ENCODE peak calls at places on chromosomes 16 and 17, in nine cellular contexts. C is dorsolateral prefrontal cortex, R is cardiac muscle cell, B is GM23248, Y is lower lobe of right lung, M is uterus, Z is stomach, J is DND-41, D is cardiac fibroblast. I is an unnamed sample.

GRCh38 chr16:6374816-6375215 is 957.8 kb upstream of the RBFOX1 start:
- DNase-seq in J (no peak), R (no peak), D (no peak), M (no peak), Y (no peak), C (no peak), B (no peak), Z (no peak), I (no peak)

GRCh38 chr16:80027007-80027965 is 426.7 kb upstream of the MAF start:
- DNase-seq in J (peak; percentile 30), Z (peak; percentile 35), M (peak; percentile 50), C (no peak), Y (peak; percentile 49), B (peak; percentile 88), D (peak; percentile 33), R (peak; percentile 40), I (peak; percentile 35)

GRCh38 chr17:66602659-66603363 is 232.1 kb upstream of the CACNG5 start:
- DNase-seq in Y (no peak), Z (no peak), C (no peak), D (peak; percentile 80), J (no peak), M (no peak), R (peak; percentile 76), B (no peak), I (peak; percentile 15)

GRCh38 chr16:19289805-19290490 is 4.4 kb downstream of the CLEC19A start:
- DNase-seq in R (no peak), B (no peak), J (no peak), C (peak; percentile 5), M (no peak), Z (peak; percentile 68), Y (no peak), D (no peak), I (peak; percentile 71)

GRCh38 chr17:45222273-45222993 is 748 bp downstream of the FMNL1 start:
- DNase-seq in Z (no peak), M (no peak), C (no peak), B (no peak), Y (no peak), J (peak; percentile 68), R (no peak), D (no peak), I (no peak)

GRCh38 chr17:12386240-12386639 is 279.4 kb upstream of the MYOCD start:
- DNase-seq in J (no peak), B (no peak), Y (no peak), R (no peak), Z (no peak), D (no peak), C (no peak), M (no peak), I (no peak)

GRCh38 chr16:28288117-28288516 is 4.2 kb upstream of the SBK1 start:
- DNase-seq in D (no peak), Z (no peak), C (no peak), M (no peak), B (no peak), J (no peak), Y (no peak), R (no peak), I (no peak)

GRCh38 chr16:68921654-68922053 is 78.3 kb downstream of the TANGO6 start:
- DNase-seq in Y (no peak), C (no peak), Z (peak; percentile 38), R (peak; percentile 46), B (no peak), M (no peak), J (no peak), D (no peak), I (no peak)

GRCh38 chr17:69046130-69046807 is 14.5 kb downstream of the ABCA9 start:
- DNase-seq in Z (no peak), D (no peak), B (no peak), Y (no peak), C (no peak), R (no peak), M (no peak), J (no peak), I (no peak)

GRCh38 chr16:54934536-54935410 is 4.1 kb downstream of the IRX5 start:
- DNase-seq in R (no peak), B (peak; percentile 72), D (no peak), J (no peak), M (no peak), C (no peak), Z (no peak), Y (peak; percentile 63), I (peak; percentile 85)

GRCh38 chr16:4936181-4936990 is 562 bp downstream of the PPL start:
- DNase-seq in M (no peak), D (peak; percentile 29), J (no peak), Y (peak; percentile 75), C (no peak), B (peak; percentile 44), Z (peak; percentile 38), R (no peak), I (peak; percentile 87)

GRCh38 chr16:56610017-56610608 is 1.7 kb downstream of the MT2A start:
- DNase-seq in J (peak; percentile 50), R (peak; percentile 85), Y (peak; percentile 81), D (peak; percentile 93), Z (peak; percentile 47), M (peak; percentile 47), B (peak; percentile 96), C (no peak), I (no peak)

GRCh38 chr17:41308251-41308917 is 725 bp downstream of the KRTAP16-1 start:
- DNase-seq in B (peak; percentile 27), Y (no peak), M (no peak), D (no peak), C (peak; percentile 88), J (peak; percentile 81), R (no peak), Z (no peak), I (no peak)

GRCh38 chr16:30149250-30149885 is 26.3 kb upstream of the MAPK3 start:
- DNase-seq in R (no peak), Y (no peak), Z (no peak), D (no peak), B (peak; percentile 11), C (no peak), M (no peak), J (no peak), I (no peak)

GRCh38 chr17:72632026-72632684 is 460.3 kb downstream of the SLC39A11 start:
- DNase-seq in B (no peak), Y (no peak), M (no peak), C (no peak), D (no peak), R (no peak), Z (peak; percentile 35), J (no peak), I (no peak)

GRCh38 chr16:88067530-88068411 is 116.5 kb downstream of the BANP start:
- DNase-seq in J (no peak), D (no peak), R (no peak), Y (peak; percentile 40), Z (no peak), M (no peak), B (no peak), C (no peak), I (no peak)

DNA sequence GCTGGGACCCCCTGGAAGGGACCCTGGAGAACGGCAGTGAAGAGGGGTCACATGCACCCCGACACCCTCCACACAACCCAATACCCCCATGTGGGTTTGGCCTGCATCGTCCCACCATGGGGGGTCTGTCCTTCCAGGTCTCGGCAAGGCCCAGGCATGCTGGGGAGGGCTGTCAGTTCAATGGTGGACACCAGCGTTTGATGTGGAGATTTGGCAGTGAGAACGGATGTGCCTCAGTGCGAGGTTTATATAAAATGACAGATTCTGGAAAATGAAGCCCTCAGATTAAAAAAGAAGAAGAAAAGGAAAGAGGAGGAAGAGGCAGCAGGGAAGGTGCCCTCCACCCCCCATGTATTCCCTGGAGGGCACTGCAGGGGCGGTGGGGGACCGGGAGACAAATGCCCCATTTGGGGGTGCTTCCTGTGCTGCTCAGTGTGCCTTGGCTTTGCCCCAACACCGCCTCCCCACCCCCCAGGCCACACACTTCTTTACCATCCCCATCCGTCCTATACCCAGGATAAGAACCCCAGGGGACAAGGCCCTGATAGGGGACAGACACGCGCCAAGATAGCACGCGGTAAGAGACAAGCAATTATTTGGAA is 21.1 kb downstream of the RBFOX3 start:
- DNase-seq in C (no peak), D (no peak), R (no peak), J (no peak), Y (no peak), B (no peak), Z (no peak), M (no peak), I (no peak)
- H3K4me3 ChIP-seq in C (no peak overlapping the region), D (no peak overlapping the region), R (no peak overlapping the region), J (no peak overlapping the region), Y (no peak overlapping the region), B (no peak overlapping the region), Z (no peak overlapping the region), M (no peak overlapping the region), I (no peak overlapping the region)

GRCh38 chr16:1330931-1331711 is 2.3 kb upstream of the BAIAP3 start:
- DNase-seq in M (no peak), R (no peak), Z (no peak), C (no peak), B (no peak), J (no peak), Y (no peak), D (no peak), I (no peak)
- H3K4me3 ChIP-seq in M (no peak overlapping the region), R (no peak overlapping the region), Z (peak overlapping the region; percentile 43), C (no peak overlapping the region), B (no peak overlapping the region), J (no peak overlapping the region), Y (peak overlapping the region; percentile 54), D (no peak overlapping the region), I (peak overlapping the region; percentile 49)

DNA sequence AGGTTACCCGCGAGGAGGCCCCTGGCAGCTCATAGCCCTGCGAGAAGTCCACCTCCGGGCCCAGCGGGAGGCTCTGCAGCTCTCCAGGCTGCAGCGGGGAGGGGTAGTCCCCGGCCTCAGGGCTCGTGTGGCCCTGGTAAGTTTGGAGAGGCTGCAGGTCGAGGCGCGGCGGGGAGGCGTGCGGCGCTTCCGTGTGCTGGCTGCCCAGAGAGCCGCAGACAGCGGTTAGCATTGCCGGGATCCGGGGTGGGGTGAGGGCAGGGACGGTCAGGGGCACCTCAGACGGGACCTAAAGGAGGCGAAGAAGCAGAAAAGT is 2.8 kb downstream of the SP6 start:
- DNase-seq in C (no peak), R (no peak), B (no peak), J (no peak), D (no peak), Y (no peak), M (no peak), Z (no peak), I (peak; percentile 79)
- H3K4me3 ChIP-seq in C (no peak overlapping the region), R (no peak overlapping the region), B (no peak overlapping the region), J (no peak overlapping the region), D (no peak overlapping the region), Y (no peak overlapping the region), M (no peak overlapping the region), Z (no peak overlapping the region), I (peak overlapping the region; percentile 43)

GRCh38 chr17:34236341-34236892 is 18.7 kb upstream of the CCL2 start:
- DNase-seq in C (no peak), B (no peak), Z (no peak), J (no peak), M (no peak), R (no peak), D (no peak), Y (no peak), I (no peak)

GRCh38 chr17:34235389-34236028 is 19.6 kb upstream of the CCL2 start:
- DNase-seq in D (peak; percentile 70), R (peak; percentile 67), B (peak; percentile 37), Y (no peak), Z (peak; percentile 30), J (no peak), M (peak; percentile 82), C (no peak), I (no peak)

GRCh38 chr17:34234616-34235015 is 20.5 kb upstream of the CCL2 start:
- DNase-seq in R (no peak), C (no peak), B (no peak), Y (no peak), D (no peak), M (no peak), J (no peak), Z (no peak), I (no peak)

GRCh38 chr17:34241062-34241461 is 14.0 kb upstream of the CCL2 start:
- DNase-seq in Y (no peak), J (no peak), B (no peak), C (no peak), Z (peak; percentile 29), D (peak; percentile 47), R (peak; percentile 63), M (no peak), I (no peak)

GRCh38 chr17:34237458-34237857 is 17.6 kb upstream of the CCL2 start:
- DNase-seq in B (no peak), Y (no peak), Z (no peak), J (no peak), M (no peak), R (no peak), C (no peak), D (no peak), I (no peak)
- H3K4me3 ChIP-seq in B (no peak overlapping the region), Y (no peak overlapping the region), Z (no peak overlapping the region), J (no peak overlapping the region), M (no peak overlapping the region), R (no peak overlapping the region), C (no peak overlapping the region), D (no peak overlapping the region), I (no peak overlapping the region)

I was measured in H7.